ENCODE peak calls at places on chromosome 5, in eight cellular contexts. One of them, this sample, is unnamed.

GRCh38 chr5:173217626-173218397 is 17.2 kb downstream of the NKX2-5 start:
- DNase-seq in fibroblast of the conjunctiva: no peak
- DNase-seq in T follicular helper cell: no peak
- DNase-seq in HEK293T: no peak
- DNase-seq in neuronal stem cell: no peak
- DNase-seq in CD8-positive, alpha-beta T cell: no peak
- DNase-seq in ascending aorta: no peak
- DNase-seq in germinal center: no peak
- DNase-seq in this sample: no peak

GRCh38 chr5:33834334-33834733 is 57.5 kb downstream of the ADAMTS12 start:
- DNase-seq in HEK293T: no peak
- DNase-seq in CD8-positive, alpha-beta T cell: no peak
- DNase-seq in T follicular helper cell: no peak
- DNase-seq in neuronal stem cell: no peak
- DNase-seq in germinal center: no peak
- DNase-seq in ascending aorta: no peak
- DNase-seq in fibroblast of the conjunctiva: no peak
- DNase-seq in this sample: no peak

GRCh38 chr5:141753971-141754713 is 72.1 kb upstream of the ARAP3 start:
- DNase-seq in T follicular helper cell: no peak
- DNase-seq in HEK293T: peak; percentile 49
- DNase-seq in neuronal stem cell: peak; percentile 75
- DNase-seq in germinal center: peak; percentile 33
- DNase-seq in CD8-positive, alpha-beta T cell: peak; percentile 16
- DNase-seq in ascending aorta: no peak
- DNase-seq in fibroblast of the conjunctiva: no peak
- DNase-seq in this sample: no peak

GRCh38 chr5:135211083-135211790 is 177.2 kb upstream of the PITX1 start:
- DNase-seq in T follicular helper cell: no peak
- DNase-seq in CD8-positive, alpha-beta T cell: no peak
- DNase-seq in ascending aorta: no peak
- DNase-seq in fibroblast of the conjunctiva: no peak
- DNase-seq in germinal center: no peak
- DNase-seq in neuronal stem cell: no peak
- DNase-seq in HEK293T: no peak
- DNase-seq in this sample: no peak

GRCh38 chr5:177364159-177364962 is 6.6 kb downstream of the RGS14 start:
- DNase-seq in ascending aorta: no peak
- DNase-seq in fibroblast of the conjunctiva: no peak
- DNase-seq in CD8-positive, alpha-beta T cell: no peak
- DNase-seq in germinal center: no peak
- DNase-seq in neuronal stem cell: no peak
- DNase-seq in T follicular helper cell: no peak
- DNase-seq in HEK293T: no peak
- DNase-seq in this sample: no peak

GRCh38 chr5:124310453-124310852 is 436.0 kb downstream of the ZNF608 start:
- DNase-seq in T follicular helper cell: no peak
- DNase-seq in CD8-positive, alpha-beta T cell: no peak
- DNase-seq in fibroblast of the conjunctiva: no peak
- DNase-seq in germinal center: no peak
- DNase-seq in HEK293T: no peak
- DNase-seq in ascending aorta: no peak
- DNase-seq in neuronal stem cell: no peak
- DNase-seq in this sample: peak; percentile 38

GRCh38 chr5:132426525-132427138 is 57.1 kb downstream of the SLC22A5 start:
- DNase-seq in T follicular helper cell: no peak
- DNase-seq in HEK293T: no peak
- DNase-seq in neuronal stem cell: no peak
- DNase-seq in fibroblast of the conjunctiva: peak; percentile 77
- DNase-seq in ascending aorta: peak; percentile 81
- DNase-seq in germinal center: peak; percentile 59
- DNase-seq in CD8-positive, alpha-beta T cell: peak; percentile 71
- DNase-seq in this sample: no peak

GRCh38 chr5:54526604-54527359 is 9.2 kb downstream of the SNX18 start:
- DNase-seq in CD8-positive, alpha-beta T cell: no peak
- DNase-seq in neuronal stem cell: no peak
- DNase-seq in germinal center: no peak
- DNase-seq in T follicular helper cell: no peak
- DNase-seq in fibroblast of the conjunctiva: no peak
- DNase-seq in ascending aorta: no peak
- DNase-seq in HEK293T: no peak
- DNase-seq in this sample: no peak

GRCh38 chr5:56415356-56415765 is 182.2 kb upstream of the ANKRD55 start:
- DNase-seq in neuronal stem cell: no peak
- DNase-seq in fibroblast of the conjunctiva: peak; percentile 73
- DNase-seq in HEK293T: no peak
- DNase-seq in ascending aorta: peak; percentile 31
- DNase-seq in CD8-positive, alpha-beta T cell: no peak
- DNase-seq in germinal center: peak; percentile 81
- DNase-seq in T follicular helper cell: no peak
- DNase-seq in this sample: peak; percentile 66

GRCh38 chr5:147481376-147481775 is 28.5 kb downstream of the DPYSL3 start:
- DNase-seq in ascending aorta: no peak
- DNase-seq in T follicular helper cell: no peak
- DNase-seq in neuronal stem cell: no peak
- DNase-seq in fibroblast of the conjunctiva: peak; percentile 64
- DNase-seq in CD8-positive, alpha-beta T cell: no peak
- DNase-seq in germinal center: no peak
- DNase-seq in HEK293T: no peak
- DNase-seq in this sample: no peak

GRCh38 chr5:135236187-135236835 is 162.7 kb downstream of the MACROH2A1 start:
- DNase-seq in T follicular helper cell: no peak
- DNase-seq in HEK293T: no peak
- DNase-seq in fibroblast of the conjunctiva: no peak
- DNase-seq in ascending aorta: no peak
- DNase-seq in germinal center: no peak
- DNase-seq in neuronal stem cell: no peak
- DNase-seq in CD8-positive, alpha-beta T cell: no peak
- DNase-seq in this sample: no peak

GRCh38 chr5:66958126-66958983 is 238.2 kb downstream of the CD180 start:
- DNase-seq in neuronal stem cell: no peak
- DNase-seq in ascending aorta: no peak
- DNase-seq in T follicular helper cell: no peak
- DNase-seq in CD8-positive, alpha-beta T cell: no peak
- DNase-seq in germinal center: no peak
- DNase-seq in HEK293T: no peak
- DNase-seq in fibroblast of the conjunctiva: peak; percentile 65
- DNase-seq in this sample: peak; percentile 38

GRCh38 chr5:54519083-54519541 is 1.6 kb downstream of the SNX18 start:
- DNase-seq in T follicular helper cell: no peak
- DNase-seq in CD8-positive, alpha-beta T cell: no peak
- DNase-seq in HEK293T: no peak
- DNase-seq in fibroblast of the conjunctiva: no peak
- DNase-seq in germinal center: no peak
- DNase-seq in ascending aorta: no peak
- DNase-seq in neuronal stem cell: no peak
- DNase-seq in this sample: no peak

GRCh38 chr5:11390369-11390768 is 513.9 kb downstream of the CTNND2 start:
- DNase-seq in ascending aorta: no peak
- DNase-seq in neuronal stem cell: no peak
- DNase-seq in germinal center: no peak
- DNase-seq in T follicular helper cell: no peak
- DNase-seq in HEK293T: no peak
- DNase-seq in fibroblast of the conjunctiva: peak; percentile 1
- DNase-seq in CD8-positive, alpha-beta T cell: no peak
- DNase-seq in this sample: peak; percentile 58

GRCh38 chr5:178778919-178779318 is 48.5 kb upstream of the ZNF354A start:
- DNase-seq in fibroblast of the conjunctiva: no peak
- DNase-seq in CD8-positive, alpha-beta T cell: no peak
- DNase-seq in HEK293T: no peak
- DNase-seq in T follicular helper cell: no peak
- DNase-seq in germinal center: no peak
- DNase-seq in neuronal stem cell: no peak
- DNase-seq in ascending aorta: no peak
- DNase-seq in this sample: no peak

GRCh38 chr5:149938791-149939358 is 5.7 kb downstream of the PDE6A start:
- DNase-seq in CD8-positive, alpha-beta T cell: no peak
- DNase-seq in neuronal stem cell: no peak
- DNase-seq in HEK293T: no peak
- DNase-seq in germinal center: no peak
- DNase-seq in ascending aorta: peak; percentile 30
- DNase-seq in fibroblast of the conjunctiva: no peak
- DNase-seq in T follicular helper cell: no peak
- DNase-seq in this sample: no peak

GRCh38 chr5:177432143-177432904 is 5.8 kb downstream of the GRK6 start:
- DNase-seq in HEK293T: no peak
- DNase-seq in germinal center: no peak
- DNase-seq in T follicular helper cell: no peak
- DNase-seq in ascending aorta: no peak
- DNase-seq in fibroblast of the conjunctiva: no peak
- DNase-seq in neuronal stem cell: no peak
- DNase-seq in CD8-positive, alpha-beta T cell: no peak
- DNase-seq in this sample: no peak

GRCh38 chr5:14410942-14411258 is 170.7 kb upstream of the OTULINL start:
- DNase-seq in fibroblast of the conjunctiva: no peak
- DNase-seq in CD8-positive, alpha-beta T cell: no peak
- DNase-seq in neuronal stem cell: no peak
- DNase-seq in ascending aorta: no peak
- DNase-seq in HEK293T: no peak
- DNase-seq in T follicular helper cell: no peak
- DNase-seq in germinal center: no peak
- DNase-seq in this sample: no peak

GRCh38 chr5:103259705-103260355 is 1.3 kb downstream of the MACIR start:
- DNase-seq in T follicular helper cell: peak; percentile 1
- DNase-seq in neuronal stem cell: no peak
- DNase-seq in germinal center: no peak
- DNase-seq in ascending aorta: no peak
- DNase-seq in HEK293T: peak; percentile 35
- DNase-seq in fibroblast of the conjunctiva: no peak
- DNase-seq in CD8-positive, alpha-beta T cell: no peak
- DNase-seq in this sample: peak; percentile 60

GRCh38 chr5:41574391-41574790 is 64.0 kb upstream of the PLCXD3 start:
- DNase-seq in fibroblast of the conjunctiva: no peak
- DNase-seq in T follicular helper cell: no peak
- DNase-seq in ascending aorta: no peak
- DNase-seq in germinal center: no peak
- DNase-seq in CD8-positive, alpha-beta T cell: no peak
- DNase-seq in HEK293T: no peak
- DNase-seq in neuronal stem cell: no peak
- DNase-seq in this sample: no peak

GRCh38 chr5:12272389-12272788 is 368.1 kb upstream of the CTNND2 start:
- DNase-seq in T follicular helper cell: no peak
- DNase-seq in CD8-positive, alpha-beta T cell: no peak
- DNase-seq in ascending aorta: no peak
- DNase-seq in neuronal stem cell: no peak
- DNase-seq in fibroblast of the conjunctiva: no peak
- DNase-seq in germinal center: no peak
- DNase-seq in HEK293T: no peak
- DNase-seq in this sample: no peak

GRCh38 chr5:103232393-103232999 is 26.1 kb upstream of the MACIR start:
- DNase-seq in germinal center: peak; percentile 13
- DNase-seq in neuronal stem cell: no peak
- DNase-seq in CD8-positive, alpha-beta T cell: no peak
- DNase-seq in ascending aorta: no peak
- DNase-seq in T follicular helper cell: no peak
- DNase-seq in fibroblast of the conjunctiva: no peak
- DNase-seq in HEK293T: peak; percentile 36
- DNase-seq in this sample: peak; percentile 34

GRCh38 chr5:145473032-145473642 is 362.0 kb downstream of the PRELID2 start:
- DNase-seq in ascending aorta: no peak
- DNase-seq in neuronal stem cell: no peak
- DNase-seq in germinal center: no peak
- DNase-seq in T follicular helper cell: no peak
- DNase-seq in CD8-positive, alpha-beta T cell: no peak
- DNase-seq in fibroblast of the conjunctiva: no peak
- DNase-seq in HEK293T: no peak
- DNase-seq in this sample: no peak

GRCh38 chr5:122874179-122874875 is 28.9 kb downstream of the SNX24 start:
- DNase-seq in germinal center: no peak
- DNase-seq in HEK293T: no peak
- DNase-seq in ascending aorta: no peak
- DNase-seq in CD8-positive, alpha-beta T cell: no peak
- DNase-seq in neuronal stem cell: no peak
- DNase-seq in fibroblast of the conjunctiva: no peak
- DNase-seq in T follicular helper cell: no peak
- DNase-seq in this sample: no peak

GRCh38 chr5:110150199-110150598 is 460.5 kb downstream of the MAN2A1 start:
- DNase-seq in fibroblast of the conjunctiva: no peak
- DNase-seq in germinal center: no peak
- DNase-seq in T follicular helper cell: no peak
- DNase-seq in CD8-positive, alpha-beta T cell: no peak
- DNase-seq in HEK293T: no peak
- DNase-seq in neuronal stem cell: no peak
- DNase-seq in ascending aorta: no peak
- DNase-seq in this sample: no peak

GRCh38 chr5:168125445-168126199 is 165.8 kb upstream of the WWC1 start:
- DNase-seq in T follicular helper cell: no peak
- DNase-seq in fibroblast of the conjunctiva: no peak
- DNase-seq in neuronal stem cell: no peak
- DNase-seq in ascending aorta: no peak
- DNase-seq in germinal center: no peak
- DNase-seq in CD8-positive, alpha-beta T cell: no peak
- DNase-seq in HEK293T: no peak
- DNase-seq in this sample: no peak

GRCh38 chr5:111649516-111649915 is 107.5 kb downstream of the NREP start:
- DNase-seq in fibroblast of the conjunctiva: no peak
- DNase-seq in neuronal stem cell: no peak
- DNase-seq in T follicular helper cell: no peak
- DNase-seq in CD8-positive, alpha-beta T cell: no peak
- DNase-seq in ascending aorta: no peak
- DNase-seq in HEK293T: no peak
- DNase-seq in germinal center: no peak
- DNase-seq in this sample: no peak

GRCh38 chr5:171705036-171705435 is 80.6 kb upstream of the SMIM23 start:
- DNase-seq in germinal center: no peak
- DNase-seq in neuronal stem cell: no peak
- DNase-seq in T follicular helper cell: no peak
- DNase-seq in ascending aorta: no peak
- DNase-seq in CD8-positive, alpha-beta T cell: no peak
- DNase-seq in HEK293T: no peak
- DNase-seq in fibroblast of the conjunctiva: no peak
- DNase-seq in this sample: no peak

GRCh38 chr5:108727639-108728565 is 19.8 kb upstream of the FER start:
- DNase-seq in fibroblast of the conjunctiva: peak; percentile 82
- DNase-seq in neuronal stem cell: peak; percentile 84
- DNase-seq in HEK293T: peak; percentile 89
- DNase-seq in T follicular helper cell: no peak
- DNase-seq in germinal center: peak; percentile 57
- DNase-seq in CD8-positive, alpha-beta T cell: peak; percentile 41
- DNase-seq in ascending aorta: peak; percentile 71
- DNase-seq in this sample: peak; percentile 87

GRCh38 chr5:88660947-88661869 is 221.8 kb downstream of the MEF2C start:
- DNase-seq in germinal center: peak; percentile 80
- DNase-seq in T follicular helper cell: no peak
- DNase-seq in ascending aorta: no peak
- DNase-seq in CD8-positive, alpha-beta T cell: no peak
- DNase-seq in neuronal stem cell: peak; percentile 94
- DNase-seq in HEK293T: peak; percentile 93
- DNase-seq in fibroblast of the conjunctiva: peak; percentile 26
- DNase-seq in this sample: peak; percentile 97

GRCh38 chr5:112161392-112161748 is 257.7 kb downstream of the EPB41L4A start:
- DNase-seq in fibroblast of the conjunctiva: no peak
- DNase-seq in HEK293T: no peak
- DNase-seq in ascending aorta: no peak
- DNase-seq in germinal center: no peak
- DNase-seq in CD8-positive, alpha-beta T cell: no peak
- DNase-seq in T follicular helper cell: no peak
- DNase-seq in neuronal stem cell: no peak
- DNase-seq in this sample: no peak

GRCh38 chr5:59724482-59725392 is 168.8 kb downstream of the PDE4D start:
- DNase-seq in neuronal stem cell: peak; percentile 33
- DNase-seq in ascending aorta: no peak
- DNase-seq in HEK293T: peak; percentile 70
- DNase-seq in T follicular helper cell: no peak
- DNase-seq in fibroblast of the conjunctiva: no peak
- DNase-seq in CD8-positive, alpha-beta T cell: no peak
- DNase-seq in germinal center: peak; percentile 51
- DNase-seq in this sample: no peak

GRCh38 chr5:122846051-122846567 is 696 bp downstream of the SNX24 start:
- DNase-seq in CD8-positive, alpha-beta T cell: no peak
- DNase-seq in neuronal stem cell: no peak
- DNase-seq in HEK293T: no peak
- DNase-seq in fibroblast of the conjunctiva: no peak
- DNase-seq in T follicular helper cell: no peak
- DNase-seq in germinal center: no peak
- DNase-seq in ascending aorta: no peak
- DNase-seq in this sample: peak; percentile 10

GRCh38 chr5:132254321-132254977 is 3.0 kb upstream of the PDLIM4 start:
- DNase-seq in fibroblast of the conjunctiva: no peak
- DNase-seq in germinal center: no peak
- DNase-seq in ascending aorta: no peak
- DNase-seq in HEK293T: no peak
- DNase-seq in CD8-positive, alpha-beta T cell: no peak
- DNase-seq in neuronal stem cell: no peak
- DNase-seq in T follicular helper cell: no peak
- DNase-seq in this sample: no peak